ENCODE peak calls at places on chromosome 1, in eight cellular contexts. V, J, N, E, A, K, L and R are unnamed samples.

GRCh38 chr1:229381234-229381633 is 38.4 kb upstream of the CCSAP start:
- DNase-seq in E (no peak), L (no peak), V (no peak), N (no peak), A (no peak), J (no peak), K (no peak), R (no peak)

GRCh38 chr1:113813218-113813617 is 942 bp upstream of the RSBN1 start:
- DNase-seq in K (no peak), A (no peak), N (no peak), L (no peak), V (no peak), E (no peak), J (no peak), R (no peak)

GRCh38 chr1:194175251-194175650 is 988.8 kb upstream of the B3GALT2 start:
- DNase-seq in J (no peak), K (no peak), N (no peak), V (no peak), E (no peak), L (no peak), A (no peak), R (no peak)

GRCh38 chr1:64966158-64966963 is at the start of gene JAK1:
- DNase-seq in L (peak), K (peak), N (peak), V (peak), E (peak), J (peak), A (peak), R (peak)

GRCh38 chr1:157969693-157970485 is 23.6 kb upstream of the KIRREL1 start:
- DNase-seq in L (no peak), J (peak), A (no peak), E (no peak), K (peak), V (no peak), N (no peak), R (peak)

GRCh38 chr1:52867060-52867845 is 24.7 kb downstream of the ZYG11A start:
- DNase-seq in L (no peak), J (no peak), V (no peak), E (no peak), A (no peak), K (no peak), N (no peak), R (peak)

GRCh38 chr1:87712261-87712674 is 383.6 kb downstream of the LMO4 start:
- DNase-seq in E (no peak), A (no peak), V (no peak), N (no peak), J (peak), K (no peak), L (no peak), R (no peak)

GRCh38 chr1:185045793-185046441 is 559 bp downstream of the RNF2 start:
- DNase-seq in V (no peak), K (no peak), J (peak), A (peak), E (no peak), N (no peak), L (peak), R (peak)

GRCh38 chr1:101357444-101357986 is 120.7 kb downstream of the S1PR1 start:
- DNase-seq in K (peak), A (peak), N (peak), E (peak), J (peak), L (peak), V (peak), R (peak)

GRCh38 chr1:219049411-219049943 is 124.2 kb upstream of the LYPLAL1 start:
- DNase-seq in N (no peak), V (no peak), J (no peak), E (no peak), K (no peak), L (no peak), A (no peak), R (no peak)

GRCh38 chr1:205392650-205393049 is 29.2 kb downstream of the LEMD1 start:
- DNase-seq in L (no peak), A (no peak), K (no peak), J (no peak), N (no peak), V (no peak), E (no peak), R (no peak)

GRCh38 chr1:159924025-159924790 is 1.1 kb downstream of the TAGLN2 start:
- DNase-seq in A (peak), K (peak), V (peak), J (peak), E (no peak), N (peak), L (peak), R (peak)

GRCh38 chr1:182633657-182634281 is 29.6 kb upstream of the RGS16 start:
- DNase-seq in A (no peak), E (no peak), N (no peak), J (peak), K (no peak), V (no peak), L (no peak), R (no peak)

GRCh38 chr1:27314169-27314568 is 7.8 kb upstream of the TMEM222 start:
- DNase-seq in L (no peak), E (no peak), J (no peak), N (no peak), K (no peak), V (no peak), A (no peak), R (no peak)

GRCh38 chr1:7280257-7280656 is 490.8 kb upstream of the VAMP3 start:
- DNase-seq in V (no peak), A (no peak), N (no peak), K (no peak), L (no peak), J (no peak), E (no peak), R (no peak)

GRCh38 chr1:31418626-31419025 is 5.6 kb downstream of the SERINC2 start:
- DNase-seq in J (no peak), A (no peak), N (no peak), V (no peak), K (no peak), E (no peak), L (no peak), R (no peak)

GRCh38 chr1:85201340-85202091 is 700 bp upstream of the SYDE2 start:
- DNase-seq in K (no peak), J (peak), N (peak), V (peak), E (peak), L (peak), A (peak), R (peak)

GRCh38 chr1:20350421-20350820 is 59.7 kb downstream of the VWA5B1 start:
- DNase-seq in N (no peak), J (no peak), E (no peak), A (no peak), V (no peak), K (no peak), L (no peak), R (no peak)

GRCh38 chr1:218499021-218499691 is 154.0 kb downstream of the TGFB2 start:
- DNase-seq in N (no peak), E (no peak), K (no peak), J (no peak), A (no peak), L (no peak), V (no peak), R (no peak)

GRCh38 chr1:46244656-46245371 is 2.7 kb upstream of the RAD54L start:
- DNase-seq in E (no peak), J (no peak), A (no peak), V (no peak), N (no peak), L (peak), K (peak), R (peak)

GRCh38 chr1:245671349-245671748 is 516.6 kb downstream of the KIF26B start:
- DNase-seq in L (no peak), J (no peak), E (no peak), K (no peak), A (no peak), V (no peak), N (no peak), R (no peak)

GRCh38 chr1:163361123-163361934 is 39.6 kb downstream of the NUF2 start:
- DNase-seq in K (no peak), L (no peak), V (no peak), A (no peak), E (no peak), N (no peak), J (peak), R (peak)

GRCh38 chr1:56034222-56034621 is 545.1 kb downstream of the PLPP3 start:
- DNase-seq in L (no peak), V (no peak), N (no peak), A (no peak), K (peak), E (no peak), J (no peak), R (no peak)

GRCh38 chr1:232186936-232187335 is 443.0 kb downstream of the SIPA1L2 start:
- DNase-seq in L (no peak), K (no peak), J (no peak), E (no peak), V (no peak), A (no peak), N (no peak), R (no peak)

GRCh38 chr1:233993651-233994050 is 89.2 kb downstream of the SLC35F3 start:
- DNase-seq in N (no peak), J (no peak), K (no peak), V (no peak), L (no peak), A (no peak), E (no peak), R (no peak)

GRCh38 chr1:42052300-42052699 is 100.9 kb upstream of the GUCA2B start:
- DNase-seq in E (no peak), L (no peak), J (no peak), N (no peak), K (no peak), V (no peak), A (no peak), R (no peak)